ENCODE peak calls at places on chromosomes 5 and 9, in four cellular contexts. I is HepG2, L is K562, R is GM12878. Y is an unnamed sample.

GRCh38 chr5:163914911-163915310 is 409.5 kb downstream of the MAT2B start:
- DNase-seq in I (no peak), L (no peak), R (peak), Y (no peak)

GRCh38 chr9:116565986-116566385 is 121.1 kb upstream of the TRIM32 start:
- DNase-seq in I (no peak), L (no peak), R (no peak), Y (no peak)

GRCh38 chr5:168006473-168007130 is 284.8 kb upstream of the WWC1 start:
- DNase-seq in I (no peak), L (no peak), R (no peak), Y (no peak)

GRCh38 chr5:5665225-5666075 is 243.0 kb downstream of the ICE1 start:
- DNase-seq in I (no peak), L (no peak), R (no peak), Y (no peak)

GRCh38 chr9:22208846-22209585 is 199.9 kb upstream of the CDKN2B start:
- DNase-seq in I (no peak), L (no peak), R (no peak), Y (no peak)

GRCh38 chr5:115126303-115126702 is 43.4 kb downstream of the TRIM36 start:
- DNase-seq in I (no peak), L (no peak), R (no peak), Y (no peak)

GRCh38 chr5:132758406-132758805 is 11.2 kb downstream of the CCNI2 start:
- DNase-seq in I (no peak), L (no peak), R (no peak), Y (no peak)

GRCh38 chr5:14032944-14033343 is 88.5 kb upstream of the DNAH5 start:
- DNase-seq in I (no peak), L (no peak), R (no peak), Y (no peak)

GRCh38 chr5:93675458-93676450 is 65.6 kb downstream of the POU5F2 start:
- DNase-seq in I (no peak), L (no peak), R (no peak), Y (no peak)

GRCh38 chr5:16557477-16557876 is 59.3 kb downstream of the RETREG1 start:
- DNase-seq in I (no peak), L (no peak), R (no peak), Y (no peak)

GRCh38 chr5:16564468-16564867 is 52.3 kb downstream of the RETREG1 start:
- DNase-seq in I (no peak), L (no peak), R (no peak), Y (no peak)

GRCh38 chr5:16561660-16562059 is 55.1 kb downstream of the RETREG1 start:
- DNase-seq in I (no peak), L (no peak), R (no peak), Y (no peak)

GRCh38 chr5:16554110-16554509 is 62.7 kb downstream of the RETREG1 start:
- DNase-seq in I (no peak), L (no peak), R (no peak), Y (no peak)

GRCh38 chr5:16558984-16559629 is 57.7 kb downstream of the RETREG1 start:
- DNase-seq in I (no peak), L (no peak), R (no peak), Y (no peak)
- H3K27ac ChIP-seq in I (no peak), L (no peak), R (no peak), Y (no peak)

GRCh38 chr9:21028476-21028875 is 3.0 kb downstream of the HACD4 start:
- DNase-seq in I (no peak), L (no peak), R (no peak), Y (no peak)
- TF ChIP-seq SIN3A in I (no peak), L (no peak), R (no peak), Y (no peak)

GRCh38 chr9:97405551-97405950 is 6.3 kb upstream of the TDRD7 start:
- DNase-seq in I (no peak), L (no peak), R (no peak), Y (no peak)

GRCh38 chr9:97403746-97404316 is 8.1 kb upstream of the TDRD7 start:
- DNase-seq in I (no peak), L (no peak), R (no peak), Y (no peak)

GRCh38 chr9:97411440-97411788 is 482 bp upstream of the TDRD7 start:
- DNase-seq in I (no peak), L (no peak), R (no peak), Y (no peak)

GRCh38 chr9:97408562-97408961 is 3.3 kb upstream of the TDRD7 start:
- DNase-seq in I (no peak), L (no peak), R (no peak), Y (no peak)

GRCh38 chr9:97406620-97407177 is 5.2 kb upstream of the TDRD7 start:
- DNase-seq in I (peak), L (no peak), R (no peak), Y (no peak)
- TF ChIP-seq SMC3 in I (no peak), L (no peak), R (no peak), Y (no peak)

GRCh38 chr9:126386088-126386487 is 59.5 kb downstream of the MVB12B start:
- DNase-seq in I (peak), L (no peak), R (no peak), Y (no peak)

GRCh38 chr9:126384926-126385325 is 58.3 kb downstream of the MVB12B start:
- DNase-seq in I (no peak), L (no peak), R (no peak), Y (no peak)

GRCh38 chr9:126380447-126380846 is 53.8 kb downstream of the MVB12B start:
- DNase-seq in I (no peak), L (no peak), R (no peak), Y (no peak)

GRCh38 chr9:126386814-126387213 is 60.2 kb downstream of the MVB12B start:
- DNase-seq in I (no peak), L (no peak), R (no peak), Y (no peak)

DNA sequence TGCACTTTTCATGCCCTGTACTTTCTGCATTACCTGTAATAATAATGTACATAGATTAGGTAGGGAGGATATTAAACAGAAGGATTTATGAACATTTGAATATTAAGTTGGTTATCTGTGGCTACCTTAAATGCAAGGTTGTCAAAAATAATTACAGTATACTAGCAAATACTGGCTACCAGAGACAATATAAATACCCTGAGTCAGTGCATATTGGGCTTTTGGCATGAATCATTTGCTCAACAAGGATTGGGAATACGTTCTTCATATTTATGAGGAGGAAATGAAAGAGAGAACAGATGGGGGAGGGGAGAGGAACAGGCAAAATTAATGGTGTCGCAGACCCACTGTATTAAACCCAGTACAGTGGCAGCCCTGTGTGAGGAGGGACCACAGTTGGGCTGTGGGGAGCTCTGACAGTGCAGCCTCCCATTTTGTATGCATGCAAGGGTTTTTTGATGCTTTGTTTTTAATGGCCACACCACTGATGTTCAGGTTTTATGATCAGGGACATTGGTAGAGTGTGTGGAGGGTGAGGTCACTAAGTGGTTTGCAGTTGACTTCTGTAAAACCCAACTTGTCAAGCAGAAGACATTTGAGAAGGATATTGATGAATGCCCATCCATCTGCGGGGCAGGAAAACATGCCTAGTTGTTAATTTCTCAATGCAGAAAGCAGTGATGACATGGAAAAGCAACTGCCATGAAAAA is 56.9 kb downstream of the MVB12B start:
- DNase-seq in I (no peak), L (no peak), R (no peak), Y (no peak)
- H3K27ac ChIP-seq in I (no peak), L (no peak), R (no peak), Y (no peak)

GRCh38 chr9:89021154-89021803 is 30.0 kb downstream of the S1PR3 start:
- DNase-seq in I (no peak), L (no peak), R (no peak), Y (no peak)
- TF ChIP-seq SIN3A in I (no peak), L (no peak), R (no peak), Y (no peak)

GRCh38 chr9:137488906-137489305 is 29.8 kb upstream of the NSMF start:
- DNase-seq in I (no peak), L (no peak), R (no peak), Y (no peak)

GRCh38 chr9:137491735-137492432 is 32.8 kb upstream of the NSMF start:
- DNase-seq in I (no peak), L (peak), R (no peak), Y (no peak)

GRCh38 chr9:137492464-137493162 is 33.5 kb upstream of the NSMF start:
- DNase-seq in I (no peak), L (peak), R (no peak), Y (peak)

GRCh38 chr9:137488330-137488653 is 29.2 kb upstream of the NSMF start:
- DNase-seq in I (no peak), L (no peak), R (no peak), Y (peak)

DNA sequence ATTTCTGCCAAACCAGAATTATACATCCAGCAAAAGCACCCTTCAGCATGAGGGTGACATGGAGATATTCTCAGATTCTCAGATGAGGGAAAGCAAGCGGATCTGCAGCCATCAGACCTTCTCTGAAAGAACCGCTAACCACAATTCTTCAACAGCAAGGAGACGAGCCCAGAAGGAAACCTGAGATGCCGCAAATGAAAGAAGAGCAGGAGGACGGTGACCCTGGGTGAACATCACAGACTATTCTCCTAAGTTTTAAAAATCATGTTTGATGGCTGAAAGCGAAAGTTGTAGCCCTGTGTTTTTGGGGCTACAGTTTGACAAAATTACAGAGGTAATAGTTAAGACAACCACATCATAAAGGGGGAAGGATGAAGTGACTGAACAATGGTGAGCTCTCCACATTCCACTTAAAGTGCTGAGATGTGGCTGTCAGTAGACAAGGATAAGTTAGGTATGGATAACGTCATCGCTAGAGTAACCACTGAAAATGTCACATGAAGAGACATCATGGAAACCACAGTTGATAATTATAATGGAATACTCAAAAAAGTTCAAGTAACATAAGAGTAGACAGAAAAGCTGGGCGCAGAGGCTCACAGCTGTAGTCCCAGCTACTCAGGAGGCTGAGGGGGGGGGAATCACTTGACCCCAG is 31.5 kb upstream of the NSMF start:
- DNase-seq in I (no peak), L (no peak), R (no peak), Y (no peak)
- TF ChIP-seq SMC3 in I (no peak), L (no peak), R (no peak), Y (no peak)

DNA sequence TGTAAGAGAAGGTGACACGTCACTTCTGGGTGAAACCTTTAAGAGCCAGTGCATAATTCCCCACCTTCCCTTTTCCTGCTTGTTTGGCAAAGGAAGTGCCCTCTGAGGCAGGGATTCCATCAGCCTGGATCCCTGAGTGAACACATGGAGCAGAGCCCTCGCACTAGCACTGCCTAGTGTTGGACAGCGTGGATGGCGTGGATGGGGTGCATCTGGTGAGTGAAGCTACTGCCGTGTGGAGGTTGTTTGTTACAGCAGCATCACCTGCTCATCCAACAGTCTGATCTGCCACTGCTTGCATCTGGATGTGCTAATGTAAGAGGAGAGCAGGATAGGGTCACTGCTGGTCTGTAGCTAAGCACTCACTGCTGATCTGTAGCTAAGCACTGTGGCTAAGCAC is 35.2 kb downstream of the SLC35D2 start:
- DNase-seq in I (no peak), L (no peak), R (no peak), Y (no peak)
- H3K27ac ChIP-seq in I (no peak), L (no peak), R (no peak), Y (no peak)

GRCh38 chr5:35743644-35744043 is 113.0 kb upstream of the IL7R start:
- DNase-seq in I (no peak), L (no peak), R (no peak), Y (no peak)

GRCh38 chr5:35745666-35746065 is 111.0 kb upstream of the IL7R start:
- DNase-seq in I (no peak), L (no peak), R (no peak), Y (no peak)

GRCh38 chr5:35745193-35745592 is 111.5 kb upstream of the IL7R start:
- DNase-seq in I (no peak), L (no peak), R (no peak), Y (no peak)

GRCh38 chr5:35742006-35742405 is 114.7 kb upstream of the IL7R start:
- DNase-seq in I (no peak), L (no peak), R (no peak), Y (no peak)

DNA sequence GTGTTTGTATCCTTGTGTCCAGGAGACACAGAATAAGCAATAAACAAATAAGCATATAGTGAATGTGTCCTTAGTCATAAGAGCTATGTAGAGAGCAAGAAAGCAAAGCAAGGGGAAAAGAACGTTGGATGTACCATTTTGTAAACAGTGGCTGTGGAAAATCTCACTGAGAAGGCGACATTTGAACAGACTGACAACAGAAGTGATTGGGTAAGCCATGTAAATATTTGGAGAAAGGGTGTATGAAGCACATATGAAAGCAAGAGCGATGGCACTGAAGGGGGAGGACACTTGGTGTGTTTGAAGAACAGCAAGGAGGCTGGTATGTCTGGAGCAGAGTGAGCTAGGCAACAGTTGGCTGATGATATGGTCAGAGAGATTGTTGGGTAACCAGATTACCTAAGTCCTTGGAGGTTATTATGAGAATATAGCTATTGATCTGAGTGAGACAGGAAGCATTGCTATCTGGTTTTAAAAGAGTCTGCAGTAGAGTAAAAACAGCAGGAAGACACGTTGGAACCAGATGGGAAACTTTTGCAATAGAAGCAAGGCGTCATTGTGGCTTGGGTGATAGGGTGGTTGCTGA is 115.5 kb upstream of the IL7R start:
- DNase-seq in I (peak), L (no peak), R (no peak), Y (no peak)
- TF ChIP-seq SIN3A in I (no peak), L (no peak), R (no peak), Y (no peak)

DNA sequence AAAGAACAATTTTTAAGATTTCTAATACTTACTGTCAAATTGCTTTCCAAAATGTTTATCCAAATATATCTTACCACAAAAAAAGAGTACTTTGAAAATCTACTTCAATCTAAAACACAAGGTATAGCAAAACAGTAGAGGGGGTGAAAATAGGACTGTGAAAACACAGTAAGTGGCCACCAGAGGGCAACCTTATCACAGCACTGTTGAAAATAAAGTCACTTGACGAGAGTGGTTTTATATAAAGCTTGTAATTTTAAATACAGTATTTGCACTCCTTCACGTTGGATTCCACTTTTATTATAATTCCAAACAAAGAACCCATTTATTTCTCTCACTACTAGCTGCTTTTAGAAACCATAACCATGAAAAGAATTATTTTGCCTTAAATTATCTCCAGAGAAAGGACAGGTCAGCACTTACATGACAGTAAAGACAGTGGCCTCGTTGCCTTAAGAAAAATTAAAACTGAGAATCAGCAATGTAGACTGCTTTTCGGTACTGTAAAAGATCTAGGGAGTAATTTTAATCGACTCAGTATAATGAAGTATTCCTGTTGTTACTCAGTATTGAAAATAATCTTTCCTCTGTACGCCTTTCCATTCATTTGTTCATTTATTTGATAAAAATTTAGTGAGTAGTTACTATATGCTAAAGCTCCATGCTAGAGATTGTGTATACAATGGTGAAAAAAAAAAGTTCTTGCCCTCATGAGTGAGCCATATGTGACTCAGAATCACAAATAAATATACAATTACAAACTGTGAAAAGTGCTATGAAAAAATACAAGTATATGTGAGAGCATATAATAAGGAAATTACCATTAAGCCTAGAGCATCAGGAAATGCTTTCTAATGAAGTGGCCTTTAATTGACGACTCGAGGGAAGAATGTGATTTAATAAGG is 40.0 kb upstream of the CDK5RAP2 start:
- DNase-seq in I (peak), L (peak), R (peak), Y (peak)
- TF ChIP-seq SMC3 in I (peak), L (peak), R (peak), Y (peak)

DNA sequence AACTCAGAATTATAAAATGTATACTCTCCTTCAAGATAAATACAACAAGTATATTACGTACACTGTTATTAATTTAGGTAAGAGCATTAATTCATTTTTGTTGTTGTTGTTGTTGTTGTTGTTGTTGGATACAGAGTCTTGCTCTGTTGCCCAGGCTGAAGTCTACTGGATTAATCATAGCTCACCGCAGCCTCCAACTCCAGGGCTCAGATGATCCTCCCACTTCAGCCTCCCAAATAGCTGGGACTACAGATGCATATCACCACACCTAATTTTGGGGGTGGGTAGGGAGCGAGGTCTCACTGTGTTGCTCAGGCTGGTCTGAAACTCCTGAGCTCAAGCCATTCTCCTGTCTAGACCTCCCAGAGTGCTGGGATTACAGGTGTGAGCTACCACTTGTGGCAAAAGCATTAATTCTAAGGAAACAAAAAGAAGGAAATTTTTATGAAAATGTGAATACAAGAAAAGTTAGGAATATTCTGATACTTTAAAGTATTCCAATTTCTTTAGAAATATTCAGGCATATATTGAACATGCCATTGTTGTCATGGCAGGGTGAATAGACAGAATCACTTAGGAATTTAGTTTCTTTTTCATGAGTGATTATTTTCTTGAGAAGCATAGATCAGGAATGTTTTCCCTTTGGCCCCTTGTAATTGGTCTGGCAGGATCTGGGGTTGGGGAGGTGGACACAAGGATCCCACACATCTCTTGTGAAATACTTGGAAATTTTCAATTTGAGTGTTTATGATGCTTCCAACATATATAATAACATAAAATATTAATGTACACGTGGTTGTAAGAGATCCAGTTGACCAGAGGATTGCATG is 263.7 kb downstream of the FANCC start:
- DNase-seq in I (no peak), L (no peak), R (no peak), Y (no peak)
- H3K27ac ChIP-seq in I (no peak), L (no peak), R (no peak), Y (peak)